ENCODE peak calls at places on chromosomes 1 and 21, in seven cellular contexts. H is ELF-1; O is NCI-H2029; V is iPS-NIHi11; U is lower leg skin; A is activated CD8-positive, alpha-beta memory T cell treated with anti-CD3 and anti-CD28 coated beads, Interleukin-2, amount 50 U/mL, for 4 hours; M is omental fat pad. E is an unnamed sample.
A peak's percentile ranks its signal among the peaks of the same experiment; 100 is the strongest.

GRCh38 chr1:95117207-95118018 is at the start of gene TLCD4:
- DNase-seq in M (no peak), A (peak; percentile 52), H (peak; percentile 80), V (peak; percentile 89), U (no peak), O (peak; percentile 39), E (peak; percentile 78)

GRCh38 chr1:97306504-97306903 is 584.9 kb downstream of the PTBP2 start:
- DNase-seq in U (no peak), H (no peak), A (no peak), V (no peak), O (no peak), M (no peak), E (no peak)

GRCh38 chr1:55289614-55290013 is 74.5 kb upstream of the USP24 start:
- DNase-seq in O (no peak), M (no peak), V (no peak), A (no peak), U (no peak), H (no peak), E (no peak)

GRCh38 chr1:160108888-160109662 is 6.5 kb upstream of the ATP1A2 start:
- DNase-seq in M (no peak), U (no peak), O (no peak), H (peak; percentile 64), V (peak; percentile 65), A (no peak), E (no peak)

GRCh38 chr1:113648478-113648877 is 110.8 kb downstream of the PHTF1 start:
- DNase-seq in M (no peak), A (no peak), V (no peak), O (no peak), H (no peak), U (no peak), E (no peak)

GRCh38 chr1:246923900-246924299 is 7.8 kb downstream of the AHCTF1 start:
- DNase-seq in V (no peak), A (no peak), O (no peak), M (no peak), U (no peak), H (no peak), E (no peak)

GRCh38 chr1:205237526-205238484 is 10.1 kb downstream of the TMCC2 start:
- DNase-seq in U (no peak), V (no peak), O (no peak), A (no peak), M (no peak), H (no peak), E (no peak)

GRCh38 chr1:89540406-89540970 is 15.9 kb downstream of the LRRC8B start:
- DNase-seq in V (no peak), M (no peak), H (no peak), A (no peak), U (no peak), O (no peak), E (no peak)

GRCh38 chr1:14815175-14815882 is 216.8 kb downstream of the KAZN start:
- DNase-seq in O (peak; percentile 17), H (no peak), V (no peak), A (no peak), U (no peak), M (no peak), E (no peak)

GRCh38 chr1:207312604-207312920 is 8.9 kb upstream of the CD55 start:
- DNase-seq in O (no peak), A (no peak), M (no peak), U (no peak), V (no peak), H (no peak), E (no peak)

GRCh38 chr21:28485301-28486022 is 507.2 kb downstream of the LTN1 start:
- DNase-seq in U (no peak), A (no peak), O (no peak), M (no peak), H (no peak), V (no peak), E (no peak)

GRCh38 chr1:248013229-248013710 is at the start of gene OR2L5:
- DNase-seq in A (no peak), H (no peak), M (no peak), U (no peak), V (no peak), O (no peak), E (no peak)

GRCh38 chr1:22118291-22118992 is 24.5 kb downstream of the WNT4 start:
- DNase-seq in A (no peak), U (no peak), M (no peak), V (no peak), O (no peak), H (no peak), E (no peak)

GRCh38 chr1:245341738-245342137 is 187.0 kb downstream of the KIF26B start:
- DNase-seq in V (no peak), U (no peak), O (no peak), M (no peak), A (no peak), H (no peak), E (no peak)

GRCh38 chr1:31416101-31416736 is 3.2 kb downstream of the SERINC2 start:
- DNase-seq in V (no peak), A (no peak), M (no peak), H (peak; percentile 84), U (no peak), O (peak; percentile 24), E (no peak)

GRCh38 chr1:111989531-111990025 is at the start of gene KCND3:
- DNase-seq in H (no peak), V (peak; percentile 55), U (no peak), M (no peak), A (no peak), O (peak; percentile 22), E (no peak)

GRCh38 chr21:15210235-15210678 is 145.5 kb upstream of the NRIP1 start:
- DNase-seq in H (peak; percentile 91), A (no peak), U (peak; percentile 56), V (no peak), M (no peak), O (no peak), E (no peak)

GRCh38 chr1:46246548-46247432 is 773 bp upstream of the RAD54L start:
- DNase-seq in V (peak; percentile 99), O (no peak), A (peak; percentile 68), U (no peak), M (peak; percentile 31), H (peak; percentile 86), E (peak; percentile 80)

GRCh38 chr1:63718464-63719075 is 55.2 kb upstream of the ROR1 start:
- DNase-seq in U (no peak), O (no peak), H (no peak), A (no peak), V (no peak), M (no peak), E (no peak)

GRCh38 chr1:205152505-205152904 is 30.7 kb upstream of the RBBP5 start:
- DNase-seq in H (no peak), V (no peak), U (no peak), O (no peak), M (no peak), A (no peak), E (no peak)

GRCh38 chr1:21157054-21157453 is 19.6 kb downstream of the EIF4G3 start:
- DNase-seq in V (no peak), H (no peak), A (no peak), M (no peak), O (no peak), U (no peak), E (no peak)

GRCh38 chr1:193569696-193570269 is 383.4 kb upstream of the B3GALT2 start:
- DNase-seq in H (no peak), A (no peak), U (no peak), O (no peak), V (no peak), M (no peak), E (no peak)

GRCh38 chr1:48730164-48730864 is 46.4 kb downstream of the BEND5 start:
- DNase-seq in V (no peak), U (no peak), O (no peak), H (no peak), M (no peak), A (no peak), E (no peak)

GRCh38 chr1:235617808-235618207 is 31.8 kb downstream of the GNG4 start:
- DNase-seq in M (no peak), V (no peak), A (no peak), H (no peak), U (no peak), O (no peak), E (no peak)

GRCh38 chr1:51247499-51247898 is 11.4 kb downstream of the RNF11 start:
- DNase-seq in H (no peak), U (no peak), V (no peak), M (no peak), A (no peak), O (no peak), E (no peak)

GRCh38 chr21:33721081-33721480 is 78.8 kb downstream of the ITSN1 start:
- DNase-seq in U (no peak), V (no peak), H (no peak), M (no peak), A (no peak), O (no peak), E (no peak)

GRCh38 chr1:214106375-214106774 is 118.6 kb downstream of the PROX1 start:
- DNase-seq in H (no peak), V (no peak), O (no peak), A (no peak), U (no peak), M (no peak), E (no peak)

GRCh38 chr1:22255341-22256212 is 112.7 kb upstream of the WNT4 start:
- DNase-seq in M (no peak), A (no peak), O (no peak), H (peak; percentile 34), U (no peak), V (no peak), E (no peak)

GRCh38 chr1:94416901-94417701 is 1.1 kb upstream of the ABCD3 start:
- DNase-seq in V (no peak), O (no peak), U (peak; percentile 49), H (no peak), M (no peak), A (no peak), E (no peak)

GRCh38 chr1:89610457-89610991 is 22.4 kb upstream of the LRRC8C start:
- DNase-seq in A (peak; percentile 40), M (no peak), O (no peak), H (no peak), V (no peak), U (no peak), E (no peak)

GRCh38 chr1:81801032-81801833 is 499 bp downstream of the ADGRL2 start:
- DNase-seq in M (no peak), U (peak; percentile 68), A (no peak), V (peak; percentile 64), H (peak; percentile 93), O (peak; percentile 43), E (peak; percentile 82)

GRCh38 chr1:227312364-227313025 is 5.8 kb downstream of the CDC42BPA start:
- DNase-seq in O (no peak), H (no peak), U (no peak), V (no peak), M (no peak), A (no peak), E (no peak)

GRCh38 chr1:199545780-199546179 is 481.7 kb upstream of the NR5A2 start:
- DNase-seq in A (no peak), M (no peak), V (peak; percentile 29), U (no peak), H (peak; percentile 30), O (no peak), E (no peak)

GRCh38 chr1:175976865-175977642 is 230.0 kb downstream of the COP1 start:
- DNase-seq in V (no peak), O (no peak), A (no peak), U (no peak), M (no peak), H (no peak), E (no peak)

GRCh38 chr1:157403203-157403602 is 149.1 kb downstream of the FCRL5 start:
- DNase-seq in M (no peak), U (no peak), O (peak; percentile 14), V (peak; percentile 67), A (no peak), H (peak; percentile 92), E (no peak)

E was measured in suprapubic skin.